ENCODE peak calls at places on chromosomes 13 and 19, in ten cellular contexts. N is Calu3; P is AG20443; T is small intestine; D is T follicular helper cell; O is EH; V is GM12892; S is T-helper 2 cell treated with Interferon-gamma antibody and Interleukin-4, amounts not matched to agents 5 μg/mL and 100 μg/mL, for 36 hours; M is activated T-helper 1 cell treated with anti-CD3 and anti-CD28 coated beads, Interleukin-12 subunit alpha, Interleukin-12 subunit beta, Interleukin-2, Interleukin-4 antibody, amounts not matched to agents 30 ng/mL and 10 ng/mL and 1 ng/mL, durations not matched to agents 14 hours and 24 hours and 36 hours; F is hypothalamus. E is an unnamed sample.

GRCh38 chr19:1104452-1105216 is 840 bp downstream of the GPX4 start:
- DNase-seq in N (peak), P (peak), T (peak), D (peak), O (peak), V (peak), S (peak), M (peak), F (peak), E (peak)

GRCh38 chr19:815775-816499 is 5.8 kb downstream of the PLPPR3 start:
- DNase-seq in N (no peak), P (no peak), T (no peak), D (no peak), O (no peak), V (no peak), S (no peak), M (no peak), F (no peak), E (no peak)

GRCh38 chr13:43934273-43934672 is 54.6 kb downstream of the LACC1 start:
- DNase-seq in N (no peak), P (no peak), T (no peak), D (no peak), O (no peak), V (no peak), S (no peak), M (no peak), F (no peak), E (no peak)

GRCh38 chr19:45815501-45816216 is 551 bp upstream of the RSPH6A start:
- DNase-seq in N (no peak), P (no peak), T (no peak), D (no peak), O (no peak), V (peak), S (no peak), M (no peak), F (no peak), E (no peak)

GRCh38 chr13:80814541-80814940 is 473.6 kb upstream of the SPRY2 start:
- DNase-seq in N (no peak), P (no peak), T (no peak), D (no peak), O (no peak), V (no peak), S (no peak), M (no peak), F (no peak), E (no peak)

GRCh38 chr19:54415208-54415900 is at the start of gene TTYH1:
- DNase-seq in N (no peak), P (peak), T (no peak), D (peak), O (no peak), V (no peak), S (no peak), M (no peak), F (peak), E (peak)

GRCh38 chr19:8079988-8080387 is 27.4 kb downstream of the CCL25 start:
- DNase-seq in N (no peak), P (no peak), T (no peak), D (no peak), O (no peak), V (no peak), S (no peak), M (no peak), F (no peak), E (no peak)

GRCh38 chr19:46950526-46951235 is 69.0 kb upstream of the NPAS1 start:
- DNase-seq in N (no peak), P (no peak), T (no peak), D (no peak), O (no peak), V (no peak), S (no peak), M (no peak), F (no peak), E (no peak)

GRCh38 chr13:75258159-75258782 is 223.7 kb downstream of the TBC1D4 start:
- DNase-seq in N (no peak), P (peak), T (peak), D (no peak), O (peak), V (no peak), S (no peak), M (no peak), F (no peak), E (no peak)

GRCh38 chr13:75761373-75761772 is 125.2 kb downstream of the LMO7 start:
- DNase-seq in N (no peak), P (no peak), T (no peak), D (no peak), O (no peak), V (no peak), S (no peak), M (no peak), F (no peak), E (no peak)

GRCh38 chr13:31069808-31070544 is 91.7 kb downstream of the HSPH1 start:
- DNase-seq in N (no peak), P (no peak), T (no peak), D (no peak), O (no peak), V (no peak), S (no peak), M (no peak), F (no peak), E (no peak)

GRCh38 chr13:113555141-113555540 is 29.4 kb upstream of the TFDP1 start:
- DNase-seq in N (no peak), P (no peak), T (no peak), D (no peak), O (no peak), V (no peak), S (no peak), M (no peak), F (no peak), E (no peak)

GRCh38 chr19:54164369-54165068 is 5.0 kb upstream of the LENG1 start:
- DNase-seq in N (peak), P (peak), T (peak), D (no peak), O (peak), V (no peak), S (peak), M (peak), F (no peak), E (no peak)

GRCh38 chr19:53880716-53881481 is 1.1 kb upstream of the PRKCG start:
- DNase-seq in N (no peak), P (no peak), T (no peak), D (no peak), O (no peak), V (no peak), S (no peak), M (no peak), F (no peak), E (no peak)

GRCh38 chr13:52411629-52412028 is 5.7 kb upstream of the THSD1 start:
- DNase-seq in N (peak), P (peak), T (no peak), D (no peak), O (peak), V (no peak), S (no peak), M (no peak), F (no peak), E (no peak)

GRCh38 chr13:87999141-87999765 is 328.1 kb downstream of the SLITRK5 start:
- DNase-seq in N (no peak), P (peak), T (no peak), D (no peak), O (peak), V (no peak), S (no peak), M (no peak), F (no peak), E (no peak)

GRCh38 chr13:26022538-26023292 is 29.1 kb downstream of the SHISA2 start:
- DNase-seq in N (peak), P (peak), T (no peak), D (no peak), O (peak), V (no peak), S (no peak), M (no peak), F (no peak), E (no peak)

GRCh38 chr13:64471916-64472315 is 2758.2 kb downstream of the PCDH9 start:
- DNase-seq in N (no peak), P (peak), T (no peak), D (no peak), O (peak), V (no peak), S (no peak), M (no peak), F (no peak), E (no peak)

GRCh38 chr19:56314018-56314583 is 538 bp downstream of the ZSCAN5A start:
- DNase-seq in N (peak), P (peak), T (no peak), D (no peak), O (no peak), V (no peak), S (no peak), M (peak), F (no peak), E (no peak)

GRCh38 chr13:36130542-36131214 is 504 bp downstream of the DCLK1 start:
- DNase-seq in N (no peak), P (peak), T (no peak), D (no peak), O (peak), V (no peak), S (no peak), M (no peak), F (peak), E (no peak)

GRCh38 chr13:43984292-43984691 is 104.6 kb downstream of the LACC1 start:
- DNase-seq in N (no peak), P (no peak), T (no peak), D (no peak), O (no peak), V (no peak), S (no peak), M (no peak), F (no peak), E (no peak)

GRCh38 chr13:103328899-103329298 is 262.7 kb upstream of the SLC10A2 start:
- DNase-seq in N (no peak), P (no peak), T (no peak), D (no peak), O (no peak), V (no peak), S (no peak), M (no peak), F (peak), E (no peak)

GRCh38 chr13:52414963-52415362 is 9.0 kb upstream of the THSD1 start:
- DNase-seq in N (no peak), P (peak), T (no peak), D (no peak), O (peak), V (no peak), S (no peak), M (no peak), F (no peak), E (no peak)

GRCh38 chr13:48904668-48905290 is 70.9 kb upstream of the FNDC3A start:
- DNase-seq in N (no peak), P (no peak), T (no peak), D (no peak), O (no peak), V (no peak), S (no peak), M (no peak), F (no peak), E (no peak)

GRCh38 chr13:101515504-101515903 is 63.0 kb downstream of the ITGBL1 start:
- DNase-seq in N (no peak), P (no peak), T (no peak), D (no peak), O (no peak), V (no peak), S (no peak), M (no peak), F (no peak), E (no peak)

GRCh38 chr19:7734220-7735203 is 2.6 kb upstream of the CLEC4G start:
- DNase-seq in N (no peak), P (peak), T (no peak), D (no peak), O (no peak), V (no peak), S (no peak), M (no peak), F (no peak), E (no peak)

GRCh38 chr13:40509876-40510275 is 156.6 kb downstream of the FOXO1 start:
- DNase-seq in N (no peak), P (no peak), T (no peak), D (no peak), O (no peak), V (no peak), S (no peak), M (no peak), F (no peak), E (no peak)

GRCh38 chr13:51125495-51126226 is 14.6 kb upstream of the C13orf42 start:
- DNase-seq in N (peak), P (peak), T (peak), D (peak), O (peak), V (peak), S (peak), M (peak), F (peak), E (no peak)

E was measured in D721Med.